ENCODE peak calls at places on chromosomes 3 and 15, in five cellular contexts. X is aorta, R is heart right ventricle, K is right atrium auricular region, B is fibroblast of lung. E is an unnamed sample.

GRCh38 chr15:71391421-71392047 is 276.3 kb downstream of the THSD4 start:
- DNase-seq in X (no peak), R (no peak), K (no peak), B (no peak), E (no peak)

GRCh38 chr3:55309336-55309735 is 177.8 kb downstream of the WNT5A start:
- DNase-seq in X (no peak), R (no peak), K (no peak), B (peak; percentile 53), E (no peak)

GRCh38 chr15:31353931-31354330 is 27.3 kb downstream of the KLF13 start:
- DNase-seq in X (no peak), R (peak; percentile 73), K (no peak), B (peak; percentile 14), E (no peak)

GRCh38 chr15:74172751-74173544 is 562 bp upstream of the ISLR start:
- DNase-seq in X (peak; percentile 88), R (peak; percentile 82), K (peak; percentile 78), B (peak; percentile 35), E (no peak)

GRCh38 chr3:58565621-58566397 is 11.4 kb downstream of the FAM107A start:
- DNase-seq in X (no peak), R (no peak), K (peak; percentile 42), B (no peak), E (no peak)

GRCh38 chr15:97909291-97909891 is 51.1 kb upstream of the ARRDC4 start:
- DNase-seq in X (peak; percentile 85), R (peak; percentile 64), K (peak; percentile 78), B (peak; percentile 24), E (no peak)

GRCh38 chr3:38165722-38166387 is 518 bp downstream of the OXSR1 start:
- DNase-seq in X (no peak), R (no peak), K (no peak), B (peak; percentile 11), E (no peak)

GRCh38 chr3:192060160-192060783 is 599.3 kb downstream of the PYDC2 start:
- DNase-seq in X (no peak), R (no peak), K (no peak), B (peak; percentile 37), E (no peak)

GRCh38 chr3:46646700-46647099 is 34.4 kb downstream of the FAM240A start:
- DNase-seq in X (no peak), R (no peak), K (no peak), B (peak; percentile 59), E (no peak)

GRCh38 chr3:64717872-64718613 is 30.2 kb upstream of the ADAMTS9 start:
- DNase-seq in X (no peak), R (no peak), K (no peak), B (no peak), E (no peak)

GRCh38 chr15:77784361-77785292 is 151.9 kb upstream of the LINGO1 start:
- DNase-seq in X (no peak), R (no peak), K (no peak), B (no peak), E (no peak)

GRCh38 chr3:56303508-56303907 is 164.8 kb downstream of the ERC2 start:
- DNase-seq in X (no peak), R (no peak), K (no peak), B (peak; percentile 63), E (no peak)

GRCh38 chr3:53011324-53011723 is 34.5 kb downstream of the SFMBT1 start:
- DNase-seq in X (no peak), R (no peak), K (no peak), B (no peak), E (no peak)

GRCh38 chr3:30662836-30663235 is 56.4 kb downstream of the TGFBR2 start:
- DNase-seq in X (no peak), R (no peak), K (no peak), B (no peak), E (no peak)

GRCh38 chr3:148601766-148602685 is 95.7 kb upstream of the AGTR1 start:
- DNase-seq in X (no peak), R (no peak), K (no peak), B (peak; percentile 22), E (no peak)

GRCh38 chr3:69251078-69251805 is 128.8 kb upstream of the LMOD3 start:
- DNase-seq in X (no peak), R (no peak), K (no peak), B (no peak), E (no peak)

GRCh38 chr3:141710888-141711616 is 27.0 kb upstream of the RNF7 start:
- DNase-seq in X (no peak), R (no peak), K (no peak), B (peak; percentile 93), E (no peak)

GRCh38 chr3:132606085-132606484 is 9.0 kb downstream of the ACKR4 start:
- DNase-seq in X (no peak), R (no peak), K (no peak), B (peak; percentile 82), E (no peak)

GRCh38 chr15:64532921-64533320 is 72.5 kb downstream of the ZNF609 start:
- DNase-seq in X (no peak), R (no peak), K (no peak), B (no peak), E (no peak)

GRCh38 chr15:95935852-95936251 is 394.6 kb upstream of the NR2F2 start:
- DNase-seq in X (no peak), R (no peak), K (no peak), B (no peak), E (no peak)

GRCh38 chr3:38454884-38455638 is 1.4 kb downstream of the ACVR2B start:
- DNase-seq in X (peak; percentile 92), R (peak; percentile 83), K (peak; percentile 66), B (peak; percentile 39), E (no peak)

GRCh38 chr3:133570139-133570936 is 3.1 kb upstream of the CDV3 start:
- DNase-seq in X (no peak), R (no peak), K (peak; percentile 65), B (peak; percentile 96), E (no peak)

DNA sequence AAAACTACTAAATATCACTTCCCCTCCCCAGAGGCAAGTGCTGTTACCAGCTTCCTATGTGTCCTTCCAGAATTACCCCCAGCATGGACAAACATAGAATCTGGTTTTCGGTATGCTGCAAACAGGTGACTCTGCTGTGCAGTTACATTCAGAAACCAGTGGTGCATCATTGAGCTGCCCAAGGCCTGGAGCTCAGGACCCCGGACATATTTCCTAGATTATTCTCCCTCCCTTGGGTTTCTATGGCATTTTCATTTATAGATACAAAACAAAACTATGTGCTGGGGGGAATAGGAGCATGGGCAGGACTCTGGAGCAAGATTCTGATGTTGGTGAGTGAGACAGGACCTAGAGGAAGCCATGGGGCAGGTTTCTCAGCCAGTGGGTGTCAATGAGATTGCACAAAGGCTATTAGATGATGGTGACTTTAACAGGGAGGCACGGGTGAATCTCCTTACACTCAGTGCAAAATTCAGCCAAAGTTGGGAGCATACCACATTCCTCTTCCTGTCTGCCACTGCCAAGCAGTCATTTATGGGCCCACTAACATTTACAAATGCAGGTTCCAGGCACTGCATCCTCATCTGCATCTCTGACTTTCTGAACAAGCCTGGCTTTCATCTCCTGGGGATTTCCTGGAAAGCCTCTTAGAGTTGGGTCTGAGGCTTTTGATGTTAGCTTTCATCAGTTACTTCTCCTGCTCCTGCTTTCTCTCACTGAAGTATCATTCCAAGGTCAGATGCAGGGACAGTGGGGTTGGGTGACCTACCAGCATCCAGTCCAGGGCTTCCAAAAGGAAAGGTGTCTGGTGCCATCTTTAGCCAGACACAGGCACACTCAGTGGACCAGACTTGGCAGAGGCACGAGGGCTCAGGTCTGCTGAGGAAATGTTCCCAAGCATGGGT is 44.5 kb downstream of the CMTM7 start:
- DNase-seq in X (no peak), R (no peak), K (peak; percentile 32), B (no peak), E (no peak)
- H3K4me3 ChIP-seq in X (no peak overlapping the region), R (no peak overlapping the region), K (no peak overlapping the region), B (no peak overlapping the region), E (no peak overlapping the region)

DNA sequence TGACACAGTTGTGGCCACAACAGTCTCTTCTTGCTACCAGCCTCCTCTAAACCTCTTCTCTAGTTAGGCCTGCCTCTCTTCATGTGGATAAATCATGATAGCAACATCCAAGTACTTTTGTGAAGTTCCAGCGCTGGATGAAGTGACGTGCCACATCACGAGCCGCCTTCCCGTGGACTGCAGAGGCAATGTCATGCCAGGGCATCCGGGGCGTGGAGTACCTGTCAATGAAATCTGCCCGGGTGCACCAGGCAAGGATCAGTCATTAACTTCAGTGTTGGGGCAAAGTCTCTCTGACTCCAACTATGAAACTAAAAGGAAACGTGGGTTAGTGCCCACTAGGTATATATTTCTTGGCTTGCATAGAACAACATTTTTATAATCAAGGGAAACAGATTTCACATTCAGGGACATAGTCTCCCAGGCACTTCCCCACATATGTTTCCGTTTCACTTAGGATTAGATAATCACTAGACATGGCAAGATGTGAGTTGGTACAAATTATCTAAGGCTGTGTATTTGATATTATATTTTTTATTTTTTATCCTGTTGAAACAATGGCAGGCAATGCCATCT is 133.6 kb downstream of the PLD1 start:
- DNase-seq in X (no peak), R (peak; percentile 46), K (peak; percentile 67), B (no peak), E (no peak)
- H3K27ac ChIP-seq in X (no peak overlapping the region), R (peak overlapping the region; percentile 57), K (peak overlapping the region; percentile 85), B (no peak overlapping the region), E (no peak overlapping the region)

GRCh38 chr3:197136744-197137143 is 107.1 kb upstream of the MELTF start:
- DNase-seq in X (no peak), R (no peak), K (no peak), B (no peak), E (no peak)

GRCh38 chr3:197137741-197138140 is 108.1 kb upstream of the MELTF start:
- DNase-seq in X (no peak), R (peak; percentile 18), K (no peak), B (no peak), E (no peak)

GRCh38 chr3:197135212-197135611 is 105.6 kb upstream of the MELTF start:
- DNase-seq in X (no peak), R (no peak), K (no peak), B (peak; percentile 51), E (no peak)

GRCh38 chr3:197132916-197133530 is 103.4 kb upstream of the MELTF start:
- DNase-seq in X (no peak), R (no peak), K (no peak), B (peak; percentile 53), E (no peak)
- H3K9me3 ChIP-seq in X (no peaks in the 10 kb centered on the region), R (no peaks in the 10 kb centered on the region), K (no peaks in the 10 kb centered on the region), B (no peaks in the 10 kb centered on the region), E (peaks cover 11% of the 10 kb centered on the region)

GRCh38 chr15:63041982-63042878 is at the start of gene TPM1:
- DNase-seq in X (peak; percentile 96), R (peak; percentile 89), K (peak; percentile 90), B (peak; percentile 95), E (no peak)

GRCh38 chr15:63040509-63040908 is 2.0 kb upstream of the TPM1 start:
- DNase-seq in X (no peak), R (no peak), K (no peak), B (no peak), E (no peak)

GRCh38 chr15:63042879-63043340 is 363 bp downstream of the TPM1 start:
- DNase-seq in X (no peak), R (no peak), K (no peak), B (no peak), E (no peak)

GRCh38 chr15:63040954-63041353 is 1.6 kb upstream of the TPM1 start:
- DNase-seq in X (peak; percentile 81), R (no peak), K (no peak), B (no peak), E (no peak)

GRCh38 chr15:63041402-63041977 is 1.1 kb upstream of the TPM1 start:
- DNase-seq in X (no peak), R (no peak), K (no peak), B (no peak), E (no peak)
- H3K4me3 ChIP-seq in X (peak overlapping the region; percentile 70), R (peak overlapping the region; percentile 81), K (peak overlapping the region; percentile 77), B (no peak overlapping the region), E (no peak overlapping the region)

GRCh38 chr3:100782359-100782758 is 73.1 kb downstream of the TFG start:
- DNase-seq in X (no peak), R (no peak), K (no peak), B (no peak), E (no peak)
- H3K27ac ChIP-seq in X (no peak overlapping the region), R (peak overlapping the region; percentile 34), K (no peak overlapping the region), B (no peak overlapping the region), E (no peak overlapping the region)